ENCODE peak calls at places on chromosomes 7 and 10, in four cellular contexts. I is retina, A is kidney tubule cell, M is colonic mucosa. Y is an unnamed sample.

GRCh38 chr7:135707570-135707966 is 20.4 kb downstream of the SLC13A4 start:
- DNase-seq in I (no peak), A (no peak), M (no peak), Y (no peak)

GRCh38 chr10:123517901-123518300 is 148.3 kb upstream of the GPR26 start:
- DNase-seq in M (no peak), A (no peak), I (no peak), Y (no peak)

GRCh38 chr10:80498833-80499671 is 38.6 kb upstream of the SH2D4B start:
- DNase-seq in A (peak; percentile 95), I (peak; percentile 79), M (peak; percentile 86), Y (peak; percentile 89)

GRCh38 chr7:106425017-106425719 is 140.4 kb upstream of the NAMPT start:
- DNase-seq in A (peak; percentile 98), I (no peak), M (peak; percentile 59), Y (peak; percentile 63)

GRCh38 chr7:77727936-77728701 is 31.9 kb downstream of the RSBN1L start:
- DNase-seq in I (peak; percentile 19), M (no peak), A (no peak), Y (no peak)

GRCh38 chr10:124323806-124324205 is 94.9 kb downstream of the OAT start:
- DNase-seq in M (no peak), I (no peak), A (no peak), Y (no peak)

GRCh38 chr10:78248651-78249464 is 215.2 kb downstream of the RPS24 start:
- DNase-seq in M (peak; percentile 20), A (no peak), I (no peak), Y (peak; percentile 18)

GRCh38 chr7:149827089-149827981 is 10.8 kb upstream of the ZNF862 start:
- DNase-seq in M (no peak), A (no peak), I (no peak), Y (no peak)

GRCh38 chr10:73931767-73932624 is 21.1 kb downstream of the PLAU start:
- DNase-seq in A (peak; percentile 97), M (peak; percentile 40), I (no peak), Y (peak; percentile 51)

GRCh38 chr7:1800876-1801275 is 130.8 kb downstream of the ELFN1 start:
- DNase-seq in A (no peak), I (no peak), M (no peak), Y (no peak)

GRCh38 chr7:46363688-46364087 is 442.6 kb upstream of the IGFBP3 start:
- DNase-seq in M (peak; percentile 21), A (no peak), I (no peak), Y (no peak)

GRCh38 chr10:87925570-87925969 is 62.1 kb downstream of the PTEN start:
- DNase-seq in I (no peak), A (peak; percentile 43), M (no peak), Y (no peak)

GRCh38 chr10:1594372-1595241 is 142.7 kb downstream of the ADARB2 start:
- DNase-seq in M (no peak), A (no peak), I (no peak), Y (no peak)

Y was measured in body of pancreas.